ENCODE peak calls at places on chromosomes 4 and X, in nine cellular contexts. T is testis; Z is psoas muscle; R is HCT116; I is cardiac muscle cell; P is CD8-positive, alpha-beta memory T cell; C is iPS DF 6.9; W is breast epithelium; A is body of pancreas. X is an unnamed sample.

GRCh38 chrX:114924846-114925245 is 92.6 kb downstream of the IL13RA2 start:
- DNase-seq in C (no peak), W (no peak), T (no peak), I (peak; percentile 54), Z (no peak), A (no peak), P (no peak), R (no peak), X (no peak)

GRCh38 chr4:120009731-120010130 is 56.9 kb downstream of the MAD2L1 start:
- DNase-seq in P (no peak), R (no peak), C (no peak), I (no peak), A (no peak), Z (no peak), W (no peak), T (no peak), X (no peak)

GRCh38 chrX:56729152-56729557 is at the start of gene NBDY:
- DNase-seq in P (peak; percentile 33), I (peak; percentile 58), A (peak; percentile 26), W (peak; percentile 43), Z (peak; percentile 48), T (peak; percentile 77), R (no peak), C (no peak), X (peak; percentile 43)

GRCh38 chr4:181194096-181194495 is 1049.1 kb upstream of the TENM3 start:
- DNase-seq in Z (no peak), P (no peak), R (no peak), C (no peak), T (no peak), W (no peak), A (no peak), I (no peak), X (no peak)

GRCh38 chrX:132218100-132218807 is 993 bp downstream of the RAP2C start:
- DNase-seq in I (peak; percentile 92), P (peak; percentile 80), R (peak; percentile 67), C (no peak), T (peak; percentile 82), A (peak; percentile 86), Z (peak; percentile 92), W (peak; percentile 71), X (peak; percentile 84)

GRCh38 chr4:176134670-176135069 is 60.7 kb downstream of the SPATA4 start:
- DNase-seq in W (no peak), Z (no peak), I (no peak), A (no peak), R (no peak), P (no peak), C (no peak), T (no peak), X (no peak)

GRCh38 chr4:15003891-15004700 is 1.8 kb downstream of the CPEB2 start:
- DNase-seq in Z (peak; percentile 71), A (peak; percentile 47), R (no peak), C (no peak), P (peak; percentile 66), I (peak; percentile 58), T (peak; percentile 42), W (no peak), X (peak; percentile 5)

GRCh38 chr4:3525532-3526430 is 6.4 kb downstream of the LRPAP1 start:
- DNase-seq in T (no peak), P (no peak), W (no peak), A (no peak), R (no peak), Z (peak; percentile 23), C (no peak), I (no peak), X (no peak)

GRCh38 chrX:151763711-151764110 is 29.2 kb downstream of the CNGA2 start:
- DNase-seq in Z (no peak), C (no peak), P (no peak), W (no peak), T (no peak), R (no peak), I (no peak), A (no peak), X (no peak)

GRCh38 chr4:72418458-72418857 is 150.6 kb downstream of the ADAMTS3 start:
- DNase-seq in C (no peak), R (no peak), A (no peak), P (no peak), Z (peak; percentile 46), I (no peak), T (peak; percentile 60), W (no peak), X (peak; percentile 91)

GRCh38 chr4:153929651-153930050 is 140.8 kb upstream of the SFRP2 start:
- DNase-seq in C (no peak), R (no peak), W (no peak), Z (no peak), T (no peak), P (no peak), I (no peak), A (no peak), X (no peak)

DNA sequence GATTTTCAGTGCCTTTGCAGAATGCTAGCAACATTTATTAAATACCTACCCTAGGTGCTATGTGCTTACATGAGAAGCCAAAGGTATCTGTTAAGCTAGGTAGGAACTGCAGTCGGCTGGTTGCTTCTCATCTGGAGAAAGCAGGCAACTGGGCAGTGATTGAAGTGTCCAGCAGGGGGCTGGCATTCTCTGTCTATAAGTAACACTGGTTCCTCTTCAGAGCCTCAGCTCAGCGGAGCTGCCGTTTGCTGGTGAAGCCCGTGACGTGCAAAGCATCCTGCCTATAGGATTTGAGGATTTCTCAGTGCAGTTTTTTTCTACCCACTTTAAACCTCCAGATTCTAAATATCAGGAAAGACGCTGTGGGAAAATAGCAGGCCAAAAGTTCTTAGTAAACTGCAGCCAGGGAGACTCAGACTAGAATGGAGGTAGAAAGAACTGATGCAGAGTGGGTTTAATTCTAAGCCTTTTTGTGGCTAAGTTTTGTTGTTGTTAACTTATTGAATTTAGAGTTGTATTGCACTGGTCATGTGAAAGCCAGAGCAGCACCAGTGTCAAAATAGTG is at the start of gene GRPR:
- DNase-seq in T (peak; percentile 89), R (peak; percentile 74), A (peak; percentile 91), I (peak; percentile 96), C (peak; percentile 81), P (peak; percentile 16), W (peak; percentile 67), Z (peak; percentile 72), X (peak; percentile 88)
- H3K27me3 ChIP-seq in T (no peaks in the 10 kb centered on the region), R (no peaks in the 10 kb centered on the region), A (no peaks in the 10 kb centered on the region), I (no peaks in the 10 kb centered on the region), C (no peaks in the 10 kb centered on the region), P (no peaks in the 10 kb centered on the region), W (peaks cover 34% of the 10 kb centered on the region), Z (no peaks in the 10 kb centered on the region), X (no peaks in the 10 kb centered on the region)

DNA sequence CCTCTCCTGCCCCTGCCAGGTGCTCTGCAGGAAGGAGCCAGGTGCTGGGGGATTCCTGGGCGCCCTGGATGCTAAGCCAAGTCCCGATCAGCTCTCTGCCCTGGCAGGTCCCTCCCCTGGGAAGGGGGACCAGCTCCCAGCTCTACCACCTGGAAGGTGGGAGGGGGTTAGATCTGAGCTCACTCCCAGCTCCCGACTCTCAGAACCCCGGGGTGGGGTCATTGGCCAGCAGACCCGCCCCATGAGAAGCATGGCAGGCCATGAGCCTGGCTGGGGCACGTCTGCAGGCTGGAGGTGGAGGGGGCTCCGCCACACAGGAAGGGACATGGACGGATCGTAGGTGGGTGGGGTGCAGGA is 83.4 kb upstream of the NKX1-1 start:
- DNase-seq in I (no peak), C (no peak), Z (peak; percentile 32), T (no peak), R (no peak), P (no peak), A (no peak), W (no peak), X (no peak)
- H3K27me3 ChIP-seq in I (no peaks in the 10 kb centered on the region), C (no peaks in the 10 kb centered on the region), Z (peaks cover 17% of the 10 kb centered on the region), T (no peaks in the 10 kb centered on the region), R (no peaks in the 10 kb centered on the region), P (peaks cover 6% of the 10 kb centered on the region), A (peaks cover 9% of the 10 kb centered on the region), W (peaks cover 73% of the 10 kb centered on the region), X (no peaks in the 10 kb centered on the region)

GRCh38 chrX:31233941-31234496 is 162.2 kb upstream of the FTHL17 start:
- DNase-seq in I (no peak), A (no peak), C (peak; percentile 16), W (no peak), Z (no peak), T (no peak), P (no peak), R (no peak), X (no peak)
- H3K27me3 ChIP-seq in I (no peaks in the 10 kb centered on the region), A (no peaks in the 10 kb centered on the region), C (no peaks in the 10 kb centered on the region), W (peaks cover 8% of the 10 kb centered on the region), Z (no peaks in the 10 kb centered on the region), T (no peaks in the 10 kb centered on the region), P (no peaks in the 10 kb centered on the region), R (no peaks in the 10 kb centered on the region), X (no peaks in the 10 kb centered on the region)

GRCh38 chr4:4849524-4850193 is 9.8 kb upstream of the MSX1 start:
- DNase-seq in I (no peak), R (no peak), A (no peak), T (no peak), Z (peak; percentile 28), P (no peak), C (no peak), W (peak; percentile 31), X (no peak)

GRCh38 chr4:4847011-4847410 is 12.5 kb upstream of the MSX1 start:
- DNase-seq in W (peak; percentile 31), I (no peak), C (no peak), A (no peak), R (no peak), T (no peak), Z (peak; percentile 15), P (no peak), X (no peak)

GRCh38 chr4:4851081-4851480 is 8.4 kb upstream of the MSX1 start:
- DNase-seq in P (no peak), I (no peak), Z (no peak), A (no peak), C (no peak), R (no peak), T (no peak), W (peak; percentile 38), X (no peak)

GRCh38 chr4:4848540-4848939 is 10.9 kb upstream of the MSX1 start:
- DNase-seq in Z (peak; percentile 32), R (no peak), T (no peak), A (no peak), I (no peak), P (no peak), C (no peak), W (peak; percentile 34), X (no peak)

GRCh38 chr4:4849106-4849505 is 10.4 kb upstream of the MSX1 start:
- DNase-seq in I (no peak), C (no peak), P (no peak), T (no peak), A (no peak), Z (peak; percentile 18), W (peak; percentile 20), R (no peak), X (no peak)
- H3K27me3 ChIP-seq in I (peaks cover 39% of the 10 kb centered on the region), C (peaks cover 51% of the 10 kb centered on the region), P (peaks cover 21% of the 10 kb centered on the region), T (no peaks in the 10 kb centered on the region), A (peaks cover 11% of the 10 kb centered on the region), Z (peaks cover 34% of the 10 kb centered on the region), W (peaks cover 28% of the 10 kb centered on the region), R (no peaks in the 10 kb centered on the region), X (peaks cover 7% of the 10 kb centered on the region)

GRCh38 chr4:6197433-6198174 is 2.7 kb downstream of the JAKMIP1 start:
- DNase-seq in T (no peak), A (no peak), Z (no peak), W (no peak), I (no peak), P (no peak), C (no peak), R (no peak), X (no peak)
- H3K27me3 ChIP-seq in T (no peaks in the 10 kb centered on the region), A (peaks cover 33% of the 10 kb centered on the region), Z (peaks cover 27% of the 10 kb centered on the region), W (peaks cover 69% of the 10 kb centered on the region), I (peaks cover 29% of the 10 kb centered on the region), P (no peaks in the 10 kb centered on the region), C (no peaks in the 10 kb centered on the region), R (no peaks in the 10 kb centered on the region), X (peaks cover 8% of the 10 kb centered on the region)

GRCh38 chrX:17854069-17854468 is 7.0 kb downstream of the RAI2 start:
- DNase-seq in P (no peak), Z (no peak), R (no peak), T (no peak), W (no peak), I (no peak), C (no peak), A (no peak), X (no peak)
- H3K27me3 ChIP-seq in P (no peaks in the 10 kb centered on the region), Z (no peaks in the 10 kb centered on the region), R (peaks cover 14% of the 10 kb centered on the region), T (no peaks in the 10 kb centered on the region), W (peaks cover 17% of the 10 kb centered on the region), I (peaks cover 31% of the 10 kb centered on the region), C (peaks cover 8% of the 10 kb centered on the region), A (no peaks in the 10 kb centered on the region), X (peaks cover 3% of the 10 kb centered on the region)

X was measured in SJCRH30.